ENCODE peak calls at places on chromosomes 13 and 19, in seven cellular contexts. F, M, O, I, Q, Y and T are unnamed samples.

GRCh38 chr13:77299587-77299986 is 27.3 kb downstream of the MYCBP2 start:
- DNase-seq in O (no peak), F (no peak), Q (no peak), M (no peak), I (no peak), Y (no peak), T (no peak)

GRCh38 chr19:43465468-43466120 is at the start of gene LYPD3:
- DNase-seq in Y (no peak), I (no peak), Q (peak), F (peak), O (no peak), M (no peak), T (no peak)

GRCh38 chr13:22278336-22278929 is 607.6 kb downstream of the FGF9 start:
- DNase-seq in Y (peak), M (peak), Q (no peak), F (peak), I (peak), O (no peak), T (no peak)

GRCh38 chr13:64912141-64912540 is 2318.0 kb downstream of the PCDH9 start:
- DNase-seq in Y (no peak), O (no peak), I (no peak), M (no peak), F (no peak), Q (peak), T (no peak)

GRCh38 chr19:56664511-56664910 is 7.0 kb downstream of the ZNF835 start:
- DNase-seq in O (no peak), Y (no peak), Q (no peak), I (no peak), M (no peak), F (no peak), T (no peak)

GRCh38 chr19:14439014-14439413 is 5.9 kb downstream of the PKN1 start:
- DNase-seq in F (no peak), Y (no peak), O (no peak), Q (no peak), I (no peak), M (no peak), T (no peak)

GRCh38 chr13:101085551-101085950 is 330.8 kb downstream of the NALCN start:
- DNase-seq in M (no peak), Y (no peak), O (no peak), I (no peak), F (no peak), Q (no peak), T (no peak)

GRCh38 chr19:18749362-18750231 is 41.5 kb downstream of the COMP start:
- DNase-seq in Q (no peak), I (no peak), M (no peak), Y (no peak), O (no peak), F (no peak), T (no peak)

GRCh38 chr13:69389899-69390298 is 717.7 kb upstream of the ATXN8OS start:
- DNase-seq in I (no peak), M (no peak), Y (no peak), F (no peak), O (no peak), Q (no peak), T (no peak)